ENCODE peak calls at places on chromosomes 12 and 14, in five cellular contexts. D, K, U, Z and M are unnamed samples.

GRCh38 chr12:55068416-55069010 is 48.7 kb downstream of the NEUROD4 start:
- DNase-seq in D (peak), U (peak), Z (no peak), K (no peak), M (peak)

GRCh38 chr14:73616831-73617230 is 4.5 kb downstream of the ACOT6 start:
- DNase-seq in D (no peak), U (no peak), K (no peak), Z (no peak), M (no peak)

GRCh38 chr14:95998656-95999055 is 40.5 kb upstream of the C14orf132 start:
- DNase-seq in D (no peak), U (no peak), Z (no peak), K (no peak), M (no peak)

GRCh38 chr14:104111301-104112112 is 26.0 kb downstream of the ASPG start:
- DNase-seq in D (no peak), U (no peak), Z (peak), K (no peak), M (no peak)

GRCh38 chr12:67222302-67222701 is 46.9 kb upstream of the CAND1 start:
- DNase-seq in U (no peak), K (no peak), Z (no peak), D (no peak), M (no peak)

GRCh38 chr12:5171701-5172100 is 128.0 kb downstream of the KCNA5 start:
- DNase-seq in U (no peak), D (peak), K (no peak), Z (no peak), M (no peak)

GRCh38 chr12:67774983-67775587 is 126.5 kb downstream of the DYRK2 start:
- DNase-seq in Z (no peak), D (no peak), K (no peak), U (no peak), M (no peak)

GRCh38 chr14:80862983-80863382 is 78.6 kb downstream of the CEP128 start:
- DNase-seq in Z (no peak), U (no peak), K (no peak), D (no peak), M (no peak)

GRCh38 chr12:101759396-101760047 is 20.3 kb upstream of the SYCP3 start:
- DNase-seq in D (peak), K (no peak), U (no peak), Z (no peak), M (peak)

GRCh38 chr12:52628111-52628507 is 9.8 kb upstream of the KRT73 start:
- DNase-seq in K (no peak), D (no peak), U (no peak), Z (no peak), M (no peak)

GRCh38 chr12:25495336-25496097 is 57.6 kb downstream of the LMNTD1 start:
- DNase-seq in U (no peak), Z (no peak), K (no peak), D (no peak), M (no peak)

GRCh38 chr12:131606218-131606899 is 104.5 kb upstream of the SFSWAP start:
- DNase-seq in D (no peak), U (no peak), K (no peak), Z (no peak), M (no peak)

GRCh38 chr12:131105736-131106356 is 152.1 kb downstream of the ADGRD1 start:
- DNase-seq in D (no peak), Z (peak), U (peak), K (no peak), M (no peak)

GRCh38 chr12:123950476-123951169 is 22.0 kb downstream of the CCDC92 start:
- DNase-seq in Z (no peak), D (no peak), U (no peak), K (no peak), M (no peak)

GRCh38 chr12:107105410-107105703 is 12.0 kb upstream of the CRY1 start:
- DNase-seq in Z (no peak), U (no peak), D (no peak), K (no peak), M (no peak)

GRCh38 chr14:64412237-64412636 is 24.1 kb downstream of the MTHFD1 start:
- DNase-seq in D (no peak), Z (no peak), K (no peak), U (no peak), M (no peak)

GRCh38 chr14:28759658-28760313 is 6.8 kb upstream of the FOXG1 start:
- DNase-seq in U (no peak), Z (no peak), K (no peak), D (no peak), M (no peak)

GRCh38 chr12:56886319-56886718 is 47.9 kb downstream of the SDR9C7 start:
- DNase-seq in K (no peak), U (no peak), D (no peak), Z (no peak), M (no peak)

GRCh38 chr12:39230086-39230485 is 212.8 kb downstream of the KIF21A start:
- DNase-seq in K (no peak), Z (no peak), U (no peak), D (no peak), M (no peak)

GRCh38 chr12:113860950-113861349 is 105.2 kb downstream of the RBM19 start:
- DNase-seq in D (peak), Z (no peak), K (no peak), U (no peak), M (no peak)